ENCODE peak calls at places on chromosomes 1 and 21, in five cellular contexts. One of them, this sample, is unnamed.

GRCh38 chr1:210696709-210697108 is 368.0 kb downstream of the HHAT start:
- DNase-seq in SJCRH30: no peak
- DNase-seq in testis: no peak
- DNase-seq in psoas muscle: no peak
- DNase-seq in tibial artery: no peak
- DNase-seq in this sample: no peak

GRCh38 chr1:90114521-90115141 is 119.7 kb downstream of the ZNF326 start:
- DNase-seq in SJCRH30: peak; percentile 8
- DNase-seq in testis: no peak
- DNase-seq in psoas muscle: no peak
- DNase-seq in tibial artery: no peak
- DNase-seq in this sample: peak; percentile 9

GRCh38 chr1:157969693-157970485 is 23.6 kb upstream of the KIRREL1 start:
- DNase-seq in SJCRH30: peak; percentile 39
- DNase-seq in testis: peak; percentile 64
- DNase-seq in psoas muscle: peak; percentile 20
- DNase-seq in tibial artery: no peak
- DNase-seq in this sample: no peak

GRCh38 chr1:53370369-53370961 is 42.6 kb upstream of the LRP8 start:
- DNase-seq in SJCRH30: no peak
- DNase-seq in testis: peak; percentile 11
- DNase-seq in psoas muscle: no peak
- DNase-seq in tibial artery: peak; percentile 42
- DNase-seq in this sample: no peak

GRCh38 chr1:248847181-248847955 is 9.3 kb downstream of the ZNF672 start:
- DNase-seq in SJCRH30: no peak
- DNase-seq in testis: no peak
- DNase-seq in psoas muscle: no peak
- DNase-seq in tibial artery: peak; percentile 62
- DNase-seq in this sample: no peak

GRCh38 chr1:247332901-247333361 is 1.3 kb upstream of the ZNF496 start:
- DNase-seq in SJCRH30: no peak
- DNase-seq in testis: peak; percentile 62
- DNase-seq in psoas muscle: peak; percentile 30
- DNase-seq in tibial artery: peak; percentile 77
- DNase-seq in this sample: no peak

GRCh38 chr21:39559511-39559910 is 53.2 kb upstream of the B3GALT5 start:
- DNase-seq in SJCRH30: no peak
- DNase-seq in testis: no peak
- DNase-seq in psoas muscle: no peak
- DNase-seq in tibial artery: no peak
- DNase-seq in this sample: no peak

GRCh38 chr1:103177146-103177850 is 69.0 kb upstream of the COL11A1 start:
- DNase-seq in SJCRH30: no peak
- DNase-seq in testis: no peak
- DNase-seq in psoas muscle: no peak
- DNase-seq in tibial artery: no peak
- DNase-seq in this sample: no peak

GRCh38 chr1:44811714-44812151 is 3.4 kb downstream of the BTBD19 start:
- DNase-seq in SJCRH30: no peak
- DNase-seq in testis: no peak
- DNase-seq in psoas muscle: no peak
- DNase-seq in tibial artery: peak; percentile 69
- DNase-seq in this sample: no peak

GRCh38 chr1:55179177-55179835 is 35.9 kb downstream of the USP24 start:
- DNase-seq in SJCRH30: no peak
- DNase-seq in testis: no peak
- DNase-seq in psoas muscle: no peak
- DNase-seq in tibial artery: no peak
- DNase-seq in this sample: no peak

GRCh38 chr1:85623061-85623471 is 42.5 kb downstream of the CCN1 start:
- DNase-seq in SJCRH30: peak; percentile 56
- DNase-seq in testis: no peak
- DNase-seq in psoas muscle: no peak
- DNase-seq in tibial artery: no peak
- DNase-seq in this sample: no peak

GRCh38 chr1:51661081-51661518 is 44.2 kb downstream of the OSBPL9 start:
- DNase-seq in SJCRH30: no peak
- DNase-seq in testis: no peak
- DNase-seq in psoas muscle: no peak
- DNase-seq in tibial artery: no peak
- DNase-seq in this sample: no peak

GRCh38 chr1:167428418-167428817 is 89.9 kb downstream of the CD247 start:
- DNase-seq in SJCRH30: no peak
- DNase-seq in testis: no peak
- DNase-seq in psoas muscle: no peak
- DNase-seq in tibial artery: no peak
- DNase-seq in this sample: no peak

GRCh38 chr1:247077768-247078314 is 770 bp downstream of the ZNF670 start:
- DNase-seq in SJCRH30: no peak
- DNase-seq in testis: no peak
- DNase-seq in psoas muscle: no peak
- DNase-seq in tibial artery: no peak
- DNase-seq in this sample: peak; percentile 13

GRCh38 chr1:204600968-204601367 is 84.6 kb downstream of the LRRN2 start:
- DNase-seq in SJCRH30: no peak
- DNase-seq in testis: no peak
- DNase-seq in psoas muscle: no peak
- DNase-seq in tibial artery: no peak
- DNase-seq in this sample: no peak

GRCh38 chr1:235470741-235471439 is 33.4 kb downstream of the B3GALNT2 start:
- DNase-seq in SJCRH30: peak; percentile 20
- DNase-seq in testis: no peak
- DNase-seq in psoas muscle: no peak
- DNase-seq in tibial artery: no peak
- DNase-seq in this sample: no peak

GRCh38 chr21:45982256-45982757 is 737 bp downstream of the COL6A1 start:
- DNase-seq in SJCRH30: no peak
- DNase-seq in testis: no peak
- DNase-seq in psoas muscle: peak; percentile 39
- DNase-seq in tibial artery: peak; percentile 81
- DNase-seq in this sample: peak; percentile 18

GRCh38 chr21:45983981-45984551 is 2.5 kb downstream of the COL6A1 start:
- DNase-seq in SJCRH30: no peak
- DNase-seq in testis: no peak
- DNase-seq in psoas muscle: peak; percentile 75
- DNase-seq in tibial artery: peak; percentile 84
- DNase-seq in this sample: no peak

GRCh38 chr21:45984584-45985095 is 3.1 kb downstream of the COL6A1 start:
- DNase-seq in SJCRH30: no peak
- DNase-seq in testis: no peak
- DNase-seq in psoas muscle: no peak
- DNase-seq in tibial artery: no peak
- DNase-seq in this sample: no peak

GRCh38 chr21:45981641-45982255 is at the start of gene COL6A1:
- DNase-seq in SJCRH30: peak; percentile 38
- DNase-seq in testis: peak; percentile 67
- DNase-seq in psoas muscle: peak; percentile 67
- DNase-seq in tibial artery: peak; percentile 86
- DNase-seq in this sample: peak; percentile 19

DNA sequence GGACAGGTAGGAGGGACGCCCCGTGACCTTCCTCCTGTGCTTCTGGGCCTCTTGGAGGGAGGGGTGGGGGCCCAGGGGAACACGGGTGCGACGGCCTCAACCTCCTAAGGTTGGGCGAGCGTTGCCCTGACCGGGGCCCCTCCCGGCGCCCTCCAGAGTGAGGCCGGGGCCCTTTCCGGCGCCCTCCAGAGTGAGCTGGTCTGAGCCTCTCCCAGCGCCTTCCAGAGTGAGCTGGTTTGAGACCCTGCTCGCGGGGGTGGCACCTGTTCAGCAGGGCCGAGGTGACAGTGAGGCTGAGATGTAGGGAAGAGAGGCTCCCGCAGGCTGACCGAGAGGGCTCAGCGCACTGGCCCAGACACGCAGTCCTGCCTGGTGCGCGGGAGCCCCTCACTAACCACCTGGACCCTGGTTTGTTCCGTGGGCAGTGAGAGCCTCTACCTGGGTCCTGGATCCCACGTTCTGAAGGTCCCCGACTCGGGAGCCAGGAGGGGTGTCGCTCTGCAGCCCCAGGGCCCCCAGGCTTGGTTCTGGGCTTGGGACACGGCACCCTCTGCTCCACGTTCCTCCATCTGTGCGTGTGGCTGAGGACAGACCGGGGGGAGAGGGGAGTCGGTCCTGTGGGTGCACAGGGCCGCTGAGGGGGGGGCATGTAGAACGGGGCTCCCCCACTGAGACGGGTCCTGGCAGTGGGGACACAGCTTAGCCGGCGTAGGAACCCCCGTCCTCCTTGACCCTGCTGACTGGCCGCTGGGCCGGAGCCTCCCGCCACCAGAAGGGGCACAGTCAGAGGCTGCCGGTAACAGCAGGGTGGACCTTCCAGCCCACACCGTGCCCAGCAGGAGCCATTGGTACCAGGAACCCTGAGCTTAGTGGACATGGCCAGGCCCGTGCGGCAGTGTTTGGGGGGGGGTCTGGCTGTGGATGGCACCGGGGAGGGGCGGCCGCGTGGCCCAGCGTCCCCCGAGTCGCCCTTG is 1.5 kb downstream of the COL6A1 start:
- DNase-seq in SJCRH30: no peak
- DNase-seq in testis: no peak
- DNase-seq in psoas muscle: peak; percentile 17
- DNase-seq in tibial artery: peak; percentile 71
- DNase-seq in this sample: no peak
- H3K4me3 ChIP-seq in SJCRH30: peak overlapping the region; percentile 64
- H3K4me3 ChIP-seq in testis: peak overlapping the region; percentile 80
- H3K4me3 ChIP-seq in psoas muscle: peak overlapping the region; percentile 93
- H3K4me3 ChIP-seq in tibial artery: peak overlapping the region; percentile 97
- H3K4me3 ChIP-seq in this sample: no peak overlapping the region

GRCh38 chr1:147079400-147080012 is 92.8 kb downstream of the PRKAB2 start:
- DNase-seq in SJCRH30: no peak
- DNase-seq in testis: no peak
- DNase-seq in psoas muscle: no peak
- DNase-seq in tibial artery: no peak
- DNase-seq in this sample: peak; percentile 28
- H3K27me3 ChIP-seq in SJCRH30: no peaks in the 10 kb centered on the region
- H3K27me3 ChIP-seq in testis: no peaks in the 10 kb centered on the region
- H3K27me3 ChIP-seq in psoas muscle: peaks cover 40% of the 10 kb centered on the region
- H3K27me3 ChIP-seq in tibial artery: peaks cover 4% of the 10 kb centered on the region
- H3K27me3 ChIP-seq in this sample: peaks cover 29% of the 10 kb centered on the region

GRCh38 chr1:100322436-100323211 is 29.7 kb upstream of the CDC14A start:
- DNase-seq in SJCRH30: no peak
- DNase-seq in testis: no peak
- DNase-seq in psoas muscle: no peak
- DNase-seq in tibial artery: no peak
- DNase-seq in this sample: no peak

GRCh38 chr1:100323428-100324106 is 28.7 kb upstream of the CDC14A start:
- DNase-seq in SJCRH30: no peak
- DNase-seq in testis: no peak
- DNase-seq in psoas muscle: peak; percentile 26
- DNase-seq in tibial artery: no peak
- DNase-seq in this sample: no peak

GRCh38 chr1:100321098-100321493 is 31.2 kb upstream of the CDC14A start:
- DNase-seq in SJCRH30: no peak
- DNase-seq in testis: no peak
- DNase-seq in psoas muscle: no peak
- DNase-seq in tibial artery: no peak
- DNase-seq in this sample: no peak

GRCh38 chr1:100316622-100317021 is 35.7 kb upstream of the CDC14A start:
- DNase-seq in SJCRH30: no peak
- DNase-seq in testis: no peak
- DNase-seq in psoas muscle: no peak
- DNase-seq in tibial artery: no peak
- DNase-seq in this sample: no peak

DNA sequence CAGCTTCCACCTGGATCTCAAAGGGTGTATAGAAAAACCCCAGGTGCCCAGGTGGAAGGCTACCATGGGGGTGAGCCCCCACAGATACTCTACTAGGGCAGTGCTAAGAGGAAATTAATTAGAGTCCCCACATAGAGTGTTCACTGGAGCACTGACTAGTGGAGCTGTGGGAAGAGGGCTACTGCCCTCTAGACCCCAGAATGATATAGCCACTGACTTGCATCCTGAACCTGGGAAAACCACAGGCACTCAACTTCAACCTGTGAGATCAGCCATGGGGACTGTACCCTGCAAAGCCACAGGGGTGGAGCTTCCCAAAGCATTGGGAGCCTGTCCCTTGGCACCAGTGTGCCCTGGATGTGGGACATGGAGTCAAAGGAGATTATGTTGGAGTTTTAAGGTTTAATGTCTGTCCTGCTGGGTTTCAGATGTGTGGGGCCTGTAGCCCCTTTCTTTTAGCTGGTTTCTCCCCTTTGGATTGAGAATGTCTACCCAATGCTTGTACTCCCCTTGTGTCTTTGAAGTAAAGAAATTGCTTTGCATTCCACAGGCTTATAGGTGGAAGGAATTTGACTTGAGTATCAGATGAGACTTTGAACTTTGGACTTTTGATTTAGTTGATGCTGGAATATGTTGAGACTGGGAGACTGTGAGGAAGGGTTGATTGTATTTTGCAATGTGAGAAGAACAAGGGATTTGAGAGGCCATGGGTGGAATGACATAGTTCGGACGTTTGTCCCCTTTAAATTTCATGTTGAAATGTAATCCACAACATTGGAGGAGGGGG is 31.8 kb upstream of the CDC14A start:
- DNase-seq in SJCRH30: no peak
- DNase-seq in testis: no peak
- DNase-seq in psoas muscle: no peak
- DNase-seq in tibial artery: no peak
- DNase-seq in this sample: no peak
- H3K27ac ChIP-seq in SJCRH30: no peak overlapping the region
- H3K27ac ChIP-seq in testis: no peak overlapping the region
- H3K27ac ChIP-seq in psoas muscle: no peak overlapping the region
- H3K27ac ChIP-seq in tibial artery: no peak overlapping the region
- H3K27ac ChIP-seq in this sample: no peak overlapping the region

GRCh38 chr1:147577033-147577773 is 35.9 kb downstream of the BCL9 start:
- DNase-seq in SJCRH30: no peak
- DNase-seq in testis: no peak
- DNase-seq in psoas muscle: no peak
- DNase-seq in tibial artery: no peak
- DNase-seq in this sample: no peak

GRCh38 chr1:147580200-147580557 is 38.9 kb downstream of the BCL9 start:
- DNase-seq in SJCRH30: no peak
- DNase-seq in testis: no peak
- DNase-seq in psoas muscle: no peak
- DNase-seq in tibial artery: no peak
- DNase-seq in this sample: peak; percentile 40

GRCh38 chr1:147579532-147580199 is 38.4 kb downstream of the BCL9 start:
- DNase-seq in SJCRH30: no peak
- DNase-seq in testis: no peak
- DNase-seq in psoas muscle: no peak
- DNase-seq in tibial artery: no peak
- DNase-seq in this sample: no peak

GRCh38 chr1:147580609-147581008 is 39.3 kb downstream of the BCL9 start:
- DNase-seq in SJCRH30: no peak
- DNase-seq in testis: no peak
- DNase-seq in psoas muscle: no peak
- DNase-seq in tibial artery: no peak
- DNase-seq in this sample: no peak

DNA sequence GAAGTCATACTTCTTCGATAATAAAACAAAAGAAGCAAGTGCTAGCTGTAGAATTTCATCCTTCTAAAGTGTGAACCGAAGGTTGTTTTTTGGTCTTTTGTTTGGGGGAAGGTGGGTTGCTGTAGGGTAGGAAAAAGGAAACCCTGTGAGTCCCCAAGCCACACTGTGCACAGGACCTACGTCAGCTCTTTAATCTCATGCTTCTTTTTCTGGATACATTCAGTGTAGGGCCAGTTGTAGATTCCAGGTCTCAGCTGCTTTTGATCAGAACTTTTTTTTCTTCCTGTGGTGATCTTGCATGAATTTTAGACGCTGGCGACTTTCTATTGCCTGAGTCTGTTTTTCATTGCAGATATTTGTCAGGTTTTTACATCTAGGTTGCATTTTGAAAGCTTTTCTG is 40.2 kb downstream of the BCL9 start:
- DNase-seq in SJCRH30: no peak
- DNase-seq in testis: no peak
- DNase-seq in psoas muscle: no peak
- DNase-seq in tibial artery: no peak
- DNase-seq in this sample: no peak
- H3K4me3 ChIP-seq in SJCRH30: no peak overlapping the region
- H3K4me3 ChIP-seq in testis: no peak overlapping the region
- H3K4me3 ChIP-seq in psoas muscle: no peak overlapping the region
- H3K4me3 ChIP-seq in tibial artery: no peak overlapping the region
- H3K4me3 ChIP-seq in this sample: no peak overlapping the region

This sample was measured in CD4-positive, alpha-beta memory T cell.